ENCODE peak calls at places on chromosomes 3 and 15, in four cellular contexts. K is H4, N is OCI-M1, T is tibial artery. U is an unnamed sample.

GRCh38 chr15:19899021-19899824 is 642.4 kb downstream of the GOLGA6L6 start:
- DNase-seq in K (no peak), N (no peak), T (no peak), U (no peak)

GRCh38 chr15:39976291-39977274 is 42.7 kb downstream of the EIF2AK4 start:
- DNase-seq in K (peak), N (no peak), T (peak), U (no peak)

GRCh38 chr15:29095746-29096145 is 173.9 kb downstream of the NSMCE3 start:
- DNase-seq in K (no peak), N (no peak), T (peak), U (no peak)

GRCh38 chr3:156892701-156893100 is 66.5 kb downstream of the LEKR1 start:
- DNase-seq in K (no peak), N (peak), T (no peak), U (no peak)

GRCh38 chr3:129344540-129345220 is 66.0 kb downstream of the HMCES start:
- DNase-seq in K (no peak), N (peak), T (no peak), U (no peak)

GRCh38 chr3:156180077-156180476 is 59.7 kb downstream of the KCNAB1 start:
- DNase-seq in K (peak), N (no peak), T (no peak), U (no peak)

GRCh38 chr15:69666441-69666882 is 213.8 kb downstream of the RPLP1 start:
- DNase-seq in K (no peak), N (peak), T (no peak), U (no peak)

GRCh38 chr3:195693428-195694216 is 27.2 kb upstream of the MUC20 start:
- DNase-seq in K (no peak), N (no peak), T (no peak), U (no peak)

GRCh38 chr15:58258501-58259274 is 120.5 kb downstream of the AQP9 start:
- DNase-seq in K (no peak), N (no peak), T (no peak), U (no peak)

GRCh38 chr3:185439745-185440466 is 58.9 kb downstream of the TMEM41A start:
- DNase-seq in K (no peak), N (no peak), T (no peak), U (no peak)

GRCh38 chr3:151625057-151625456 is 108.7 kb upstream of the AADACL2 start:
- DNase-seq in K (no peak), N (no peak), T (no peak), U (no peak)

GRCh38 chr15:58361291-58361759 is 70.5 kb upstream of the LIPC start:
- DNase-seq in K (peak), N (no peak), T (no peak), U (no peak)

GRCh38 chr3:180018588-180018987 is 18.1 kb downstream of the PEX5L start:
- DNase-seq in K (no peak), N (no peak), T (no peak), U (no peak)

GRCh38 chr3:66412176-66412887 is 88.5 kb downstream of the LRIG1 start:
- DNase-seq in K (no peak), N (no peak), T (no peak), U (no peak)

GRCh38 chr3:42983927-42984326 is 4.8 kb downstream of the GASK1A start:
- DNase-seq in K (no peak), N (no peak), T (no peak), U (no peak)

GRCh38 chr3:106533761-106534160 is 664.9 kb upstream of the CBLB start:
- DNase-seq in K (peak), N (no peak), T (no peak), U (no peak)